ENCODE peak calls at places on chromosomes 3 and 15, in four cellular contexts. One of them, this sample, is unnamed.

GRCh38 chr3:117499189-117499870 is 789.8 kb downstream of the TUSC7 start:
- DNase-seq in foreskin keratinocyte: no peak
- DNase-seq in progenitor cell of endocrine pancreas: no peak
- DNase-seq in AG04449: no peak
- DNase-seq in this sample: no peak

GRCh38 chr15:92907229-92907628 is 7.1 kb downstream of the CHD2 start:
- DNase-seq in foreskin keratinocyte: no peak
- DNase-seq in progenitor cell of endocrine pancreas: no peak
- DNase-seq in AG04449: no peak
- DNase-seq in this sample: no peak

GRCh38 chr3:171967932-171968678 is 71.3 kb upstream of the FNDC3B start:
- DNase-seq in foreskin keratinocyte: no peak
- DNase-seq in progenitor cell of endocrine pancreas: no peak
- DNase-seq in AG04449: no peak
- DNase-seq in this sample: no peak

GRCh38 chr3:173465898-173466678 is 68.5 kb downstream of the NLGN1 start:
- DNase-seq in foreskin keratinocyte: no peak
- DNase-seq in progenitor cell of endocrine pancreas: no peak
- DNase-seq in AG04449: no peak
- DNase-seq in this sample: no peak

GRCh38 chr3:45106874-45107273 is 39.3 kb downstream of the CDCP1 start:
- DNase-seq in foreskin keratinocyte: no peak
- DNase-seq in progenitor cell of endocrine pancreas: no peak
- DNase-seq in AG04449: no peak
- DNase-seq in this sample: no peak

GRCh38 chr3:39189648-39190269 is 2.6 kb downstream of the XIRP1 start:
- DNase-seq in foreskin keratinocyte: no peak
- DNase-seq in progenitor cell of endocrine pancreas: peak; percentile 46
- DNase-seq in AG04449: no peak
- DNase-seq in this sample: peak; percentile 72

GRCh38 chr3:159057621-159058020 is 255.8 kb downstream of the MFSD1 start:
- DNase-seq in foreskin keratinocyte: no peak
- DNase-seq in progenitor cell of endocrine pancreas: no peak
- DNase-seq in AG04449: no peak
- DNase-seq in this sample: no peak

GRCh38 chr3:156614642-156615511 is 59.5 kb upstream of the TIPARP start:
- DNase-seq in foreskin keratinocyte: no peak
- DNase-seq in progenitor cell of endocrine pancreas: no peak
- DNase-seq in AG04449: no peak
- DNase-seq in this sample: no peak

GRCh38 chr3:128935922-128936321 is 56.5 kb downstream of the ACAD9 start:
- DNase-seq in foreskin keratinocyte: no peak
- DNase-seq in progenitor cell of endocrine pancreas: no peak
- DNase-seq in AG04449: no peak
- DNase-seq in this sample: no peak

GRCh38 chr3:196406806-196407470 is 25.3 kb downstream of the UBXN7 start:
- DNase-seq in foreskin keratinocyte: no peak
- DNase-seq in progenitor cell of endocrine pancreas: no peak
- DNase-seq in AG04449: peak; percentile 73
- DNase-seq in this sample: no peak

GRCh38 chr3:139295040-139295439 is 48.8 kb upstream of the MRPS22 start:
- DNase-seq in foreskin keratinocyte: no peak
- DNase-seq in progenitor cell of endocrine pancreas: no peak
- DNase-seq in AG04449: no peak
- DNase-seq in this sample: no peak

GRCh38 chr3:28768439-28768838 is 419.8 kb upstream of the AZI2 start:
- DNase-seq in foreskin keratinocyte: no peak
- DNase-seq in progenitor cell of endocrine pancreas: no peak
- DNase-seq in AG04449: no peak
- DNase-seq in this sample: no peak

GRCh38 chr15:35142578-35142977 is 57.5 kb upstream of the NANOGP8 start:
- DNase-seq in foreskin keratinocyte: no peak
- DNase-seq in progenitor cell of endocrine pancreas: no peak
- DNase-seq in AG04449: no peak
- DNase-seq in this sample: no peak

GRCh38 chr3:50554553-50554952 is 13.0 kb downstream of the C3orf18 start:
- DNase-seq in foreskin keratinocyte: no peak
- DNase-seq in progenitor cell of endocrine pancreas: no peak
- DNase-seq in AG04449: no peak
- DNase-seq in this sample: no peak

GRCh38 chr3:58122936-58123700 is 87.7 kb downstream of the DNASE1L3 start:
- DNase-seq in foreskin keratinocyte: no peak
- DNase-seq in progenitor cell of endocrine pancreas: no peak
- DNase-seq in AG04449: no peak
- DNase-seq in this sample: no peak

GRCh38 chr15:87224409-87224808 is 1032.1 kb downstream of the NTRK3 start:
- DNase-seq in foreskin keratinocyte: no peak
- DNase-seq in progenitor cell of endocrine pancreas: no peak
- DNase-seq in AG04449: peak; percentile 49
- DNase-seq in this sample: no peak

GRCh38 chr3:130468311-130468710 is 48.7 kb upstream of the COL6A6 start:
- DNase-seq in foreskin keratinocyte: no peak
- DNase-seq in progenitor cell of endocrine pancreas: no peak
- DNase-seq in AG04449: no peak
- DNase-seq in this sample: no peak

DNA sequence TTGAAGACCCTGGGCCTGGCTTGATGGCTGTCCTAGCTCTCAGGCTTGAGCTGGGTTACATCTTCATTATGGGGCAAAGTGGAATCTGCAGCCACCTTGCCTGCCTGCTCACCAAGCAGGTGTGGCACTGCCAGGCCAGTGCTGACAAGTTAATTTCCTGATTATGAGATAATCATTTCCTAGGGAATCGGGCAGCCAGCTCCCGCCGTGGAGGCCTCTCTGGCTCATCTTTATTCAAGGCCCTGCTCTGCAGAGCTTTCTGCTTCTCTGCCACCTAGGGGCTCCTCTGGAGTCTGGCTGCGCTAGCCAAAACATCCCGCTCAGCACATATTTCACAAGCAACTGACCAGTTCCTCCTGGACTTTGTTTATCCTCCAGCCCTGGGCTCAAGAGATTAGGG is 9.9 kb downstream of the LOXL1 start:
- DNase-seq in foreskin keratinocyte: peak; percentile 57
- DNase-seq in progenitor cell of endocrine pancreas: no peak
- DNase-seq in AG04449: no peak
- DNase-seq in this sample: peak; percentile 56
- TF ChIP-seq CTCF in foreskin keratinocyte: peak; percentile 56
- TF ChIP-seq CTCF in progenitor cell of endocrine pancreas: no peak
- TF ChIP-seq CTCF in AG04449: peak; percentile 14
- TF ChIP-seq CTCF in this sample: peak; percentile 26

DNA sequence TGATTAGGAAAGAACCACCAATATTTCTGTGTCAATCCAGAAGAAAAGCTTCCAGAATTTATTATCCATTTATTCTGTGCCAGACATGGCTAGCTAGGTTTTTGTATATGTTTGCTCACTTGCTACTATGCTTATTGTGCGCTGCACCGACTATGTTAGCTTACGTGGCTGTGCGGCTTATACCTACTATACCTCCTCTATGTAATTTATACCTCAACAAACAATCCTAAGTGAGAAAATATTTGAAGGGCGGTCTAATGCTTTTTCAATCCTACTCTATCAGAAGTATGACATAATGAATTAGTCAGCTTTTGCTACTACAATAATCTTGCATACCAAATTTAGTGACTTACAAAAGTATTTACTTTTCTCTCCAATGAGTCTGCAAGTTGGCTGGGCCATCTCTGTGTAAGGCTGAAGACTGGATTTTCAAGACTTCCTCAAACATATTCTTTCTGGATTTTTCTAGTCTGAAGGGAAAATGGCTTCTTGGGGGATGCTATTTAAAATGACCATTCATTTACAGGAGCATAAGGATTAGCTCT is 391.2 kb upstream of the NECTIN3 start:
- DNase-seq in foreskin keratinocyte: no peak
- DNase-seq in progenitor cell of endocrine pancreas: no peak
- DNase-seq in AG04449: no peak
- DNase-seq in this sample: no peak
- TF ChIP-seq CTCF in foreskin keratinocyte: no peak
- TF ChIP-seq CTCF in progenitor cell of endocrine pancreas: no peak
- TF ChIP-seq CTCF in AG04449: no peak
- TF ChIP-seq CTCF in this sample: no peak

GRCh38 chr15:62069551-62069950 is 2.8 kb downstream of the C2CD4A start:
- DNase-seq in foreskin keratinocyte: no peak
- DNase-seq in progenitor cell of endocrine pancreas: no peak
- DNase-seq in AG04449: no peak
- DNase-seq in this sample: no peak

GRCh38 chr15:62068071-62068786 is 1.5 kb downstream of the C2CD4A start:
- DNase-seq in foreskin keratinocyte: no peak
- DNase-seq in progenitor cell of endocrine pancreas: peak; percentile 47
- DNase-seq in AG04449: no peak
- DNase-seq in this sample: peak; percentile 65

GRCh38 chr15:62068787-62069170 is 2.0 kb downstream of the C2CD4A start:
- DNase-seq in foreskin keratinocyte: no peak
- DNase-seq in progenitor cell of endocrine pancreas: no peak
- DNase-seq in AG04449: no peak
- DNase-seq in this sample: no peak

GRCh38 chr15:62067448-62068044 is 769 bp downstream of the C2CD4A start:
- DNase-seq in foreskin keratinocyte: no peak
- DNase-seq in progenitor cell of endocrine pancreas: peak; percentile 21
- DNase-seq in AG04449: no peak
- DNase-seq in this sample: peak; percentile 31

DNA sequence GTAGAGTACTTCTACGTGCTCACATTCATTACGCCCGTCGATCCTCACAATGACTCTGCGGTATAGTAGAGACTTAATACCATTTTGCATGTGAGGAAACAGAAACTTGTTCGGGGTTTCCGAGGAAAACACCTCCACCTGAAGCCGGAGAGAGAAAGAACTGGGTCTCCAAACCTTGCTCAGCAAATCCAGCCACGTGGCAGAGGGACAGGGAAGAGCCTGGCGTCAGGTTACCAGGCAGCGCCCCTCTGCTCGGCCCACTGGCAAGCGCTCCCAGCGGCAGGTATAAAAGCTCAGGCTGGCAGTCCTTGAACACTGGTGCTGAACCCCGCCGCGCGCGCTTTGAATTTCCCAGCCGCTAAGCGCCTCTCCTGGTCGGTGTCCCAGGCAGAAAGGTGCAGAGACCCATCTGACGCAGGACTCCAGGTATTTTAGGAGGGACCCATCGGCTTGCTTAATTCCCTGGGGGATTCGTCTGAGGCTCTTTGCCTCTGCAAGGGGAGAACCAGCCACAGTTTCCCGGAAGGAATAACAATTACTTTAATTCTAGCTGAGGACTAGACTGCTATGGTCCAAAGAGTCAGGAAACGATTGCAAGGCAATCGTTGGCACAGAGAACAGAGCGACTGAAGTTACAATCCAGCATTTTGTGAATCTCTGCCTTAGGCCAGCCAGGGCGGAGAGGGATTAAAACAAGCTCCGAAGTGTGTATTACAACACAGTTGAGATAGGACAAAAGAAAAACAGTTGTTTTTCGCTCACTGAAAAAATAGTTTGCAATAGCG is at the start of gene C2CD4A:
- DNase-seq in foreskin keratinocyte: no peak
- DNase-seq in progenitor cell of endocrine pancreas: peak; percentile 63
- DNase-seq in AG04449: no peak
- DNase-seq in this sample: peak; percentile 63
- TF ChIP-seq CTCF in foreskin keratinocyte: peak; percentile 55
- TF ChIP-seq CTCF in progenitor cell of endocrine pancreas: peak; percentile 46
- TF ChIP-seq CTCF in AG04449: peak; percentile 12
- TF ChIP-seq CTCF in this sample: no peak

GRCh38 chr15:36575266-36575665 is 4.2 kb upstream of the CDIN1 start:
- DNase-seq in foreskin keratinocyte: no peak
- DNase-seq in progenitor cell of endocrine pancreas: no peak
- DNase-seq in AG04449: no peak
- DNase-seq in this sample: no peak
- TF ChIP-seq CTCF in foreskin keratinocyte: no peak
- TF ChIP-seq CTCF in progenitor cell of endocrine pancreas: no peak
- TF ChIP-seq CTCF in AG04449: no peak
- TF ChIP-seq CTCF in this sample: no peak